ENCODE peak calls at places on chromosome 4, in six cellular contexts. M is choroid plexus epithelial cell, J is breast epithelium, Q is cardiac fibroblast, O is esophagus squamous epithelium, R is heart left ventricle. U is an unnamed sample.

GRCh38 chr4:3640587-3640962 is 108.4 kb upstream of the LRPAP1 start:
- DNase-seq in M (no peak), J (no peak), Q (peak), O (no peak), R (no peak), U (no peak)

GRCh38 chr4:128591482-128591881 is 218.0 kb upstream of the JADE1 start:
- DNase-seq in M (no peak), J (no peak), Q (no peak), O (no peak), R (no peak), U (no peak)

GRCh38 chr4:148780426-148781005 is 338.3 kb upstream of the NR3C2 start:
- DNase-seq in M (no peak), J (no peak), Q (peak), O (no peak), R (no peak), U (no peak)

GRCh38 chr4:71287305-71287704 is 51.5 kb upstream of the SLC4A4 start:
- DNase-seq in M (no peak), J (no peak), Q (peak), O (no peak), R (no peak), U (no peak)

GRCh38 chr4:151727365-151727764 is 33.4 kb downstream of the GATB start:
- DNase-seq in M (no peak), J (no peak), Q (peak), O (no peak), R (no peak), U (no peak)

GRCh38 chr4:40446785-40447184 is 111.7 kb downstream of the CHRNA9 start:
- DNase-seq in M (no peak), J (no peak), Q (no peak), O (no peak), R (no peak), U (no peak)

GRCh38 chr4:117400039-117400835 is 314.9 kb upstream of the TRAM1L1 start:
- DNase-seq in M (peak), J (no peak), Q (peak), O (no peak), R (no peak), U (peak)

GRCh38 chr4:149980941-149981340 is 97.3 kb upstream of the DCLK2 start:
- DNase-seq in M (peak), J (peak), Q (peak), O (no peak), R (peak), U (no peak)

DNA sequence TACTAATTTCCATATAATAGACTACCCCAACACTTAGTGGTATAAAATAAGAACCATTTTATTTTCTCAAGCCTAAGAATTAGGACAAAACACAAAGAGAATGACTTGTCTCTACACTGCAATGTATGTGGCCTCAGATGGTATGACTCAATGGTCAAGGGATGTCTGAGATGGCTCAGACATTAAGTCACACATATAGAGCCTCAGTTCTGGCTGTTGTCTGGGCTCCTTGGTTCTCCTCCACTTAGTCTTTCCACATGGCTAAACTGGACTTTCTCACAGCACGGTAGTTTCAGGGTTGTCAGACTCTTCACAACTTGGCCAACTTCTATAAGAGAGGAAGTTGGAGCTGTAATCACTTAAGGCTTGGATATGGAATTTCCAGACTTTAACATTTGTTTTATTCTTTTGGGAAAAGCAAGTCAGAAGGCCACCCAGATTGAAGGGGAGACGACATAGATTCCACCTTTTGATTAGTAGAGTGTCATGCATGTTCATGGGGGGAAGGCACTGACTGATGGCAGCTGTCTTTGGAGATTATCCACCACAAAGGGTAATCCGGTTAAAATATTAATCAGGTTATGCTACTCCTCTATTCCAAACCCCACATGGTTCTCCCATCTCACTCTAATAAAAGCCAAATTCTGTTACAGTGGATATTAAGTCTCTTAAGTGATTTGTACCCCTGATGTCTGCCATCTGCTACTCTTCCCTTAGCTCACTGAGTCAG is 9.4 kb downstream of the IL15 start:
- DNase-seq in M (peak), J (no peak), Q (peak), O (no peak), R (no peak), U (peak)
- H3K4me3 ChIP-seq in M (no peak), J (no peak), Q (no peak), O (no peak), R (no peak), U (no peak)

DNA sequence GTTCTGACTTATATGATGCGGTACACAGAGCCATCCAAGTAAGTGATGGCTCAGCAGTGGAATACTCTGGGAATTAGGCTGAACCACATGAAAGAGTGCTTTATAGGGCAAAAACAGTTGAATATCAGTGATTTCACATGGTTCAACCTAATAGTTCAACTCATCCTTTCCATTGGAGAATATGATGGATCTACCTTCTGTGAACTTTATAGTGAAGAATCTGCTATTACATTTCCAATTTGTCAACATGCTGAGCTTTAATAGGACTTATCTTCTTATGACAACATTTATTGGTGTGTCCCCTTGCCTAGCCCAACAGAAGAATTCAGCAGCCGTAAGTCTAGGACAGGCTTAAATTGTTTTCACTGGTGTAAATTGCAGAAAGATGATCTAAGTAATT is 15.4 kb upstream of the AFP start:
- DNase-seq in M (no peak), J (no peak), Q (no peak), O (no peak), R (no peak), U (no peak)
- H3K4me3 ChIP-seq in M (no peak), J (no peak), Q (no peak), O (no peak), R (no peak), U (no peak)

DNA sequence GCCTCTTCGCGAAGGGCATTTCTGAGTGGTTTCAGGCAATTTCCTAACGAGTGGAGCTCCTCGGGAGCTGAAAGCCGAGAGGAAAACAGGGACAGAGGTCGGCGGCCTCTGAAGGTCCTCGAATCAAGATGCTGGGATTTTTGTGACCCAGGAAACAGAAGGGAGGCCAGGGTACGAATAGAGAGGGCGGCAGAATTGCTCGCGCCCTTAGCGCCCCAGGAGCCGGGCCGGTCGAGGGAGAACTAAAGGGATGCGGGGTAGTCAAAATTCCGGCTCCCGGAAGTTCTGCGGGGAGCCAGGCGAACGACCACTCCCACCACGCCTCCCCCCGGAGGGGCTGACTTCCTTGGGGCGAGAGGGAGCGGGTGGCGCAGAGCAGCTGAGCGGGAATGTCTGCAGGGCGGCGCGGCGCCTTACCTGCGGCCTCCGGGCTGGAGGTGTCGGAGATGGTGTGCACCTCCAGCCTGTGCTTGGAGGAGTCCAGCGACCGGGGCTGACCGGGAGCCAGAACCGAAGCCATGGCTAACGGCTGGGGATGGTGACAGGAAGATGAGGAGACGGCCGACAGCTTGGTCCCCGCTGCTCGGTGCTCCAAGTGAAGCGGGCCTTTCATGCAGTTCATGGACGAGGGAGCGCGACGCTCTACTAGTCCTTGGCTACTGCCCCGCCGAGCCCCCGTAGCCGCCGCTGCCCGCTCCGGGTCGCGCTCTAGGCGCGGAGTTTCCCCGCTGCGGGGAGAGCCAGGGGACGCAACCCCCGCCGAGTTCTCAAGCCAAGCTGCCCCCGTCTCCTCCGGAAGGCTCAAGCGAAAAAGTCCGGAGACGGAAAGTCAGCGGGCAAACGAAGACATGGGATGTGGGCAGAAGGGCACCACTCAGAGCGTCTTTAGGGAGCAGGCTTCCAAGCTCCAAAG is 782 bp downstream of the PITX2 start:
- DNase-seq in M (no peak), J (no peak), Q (no peak), O (no peak), R (no peak), U (no peak)
- H3K4me3 ChIP-seq in M (peak), J (peak), Q (peak), O (peak), R (peak), U (peak)

GRCh38 chr4:1406946-1407656 is 859 bp upstream of the NKX1-1 start:
- DNase-seq in M (no peak), J (peak), Q (no peak), O (no peak), R (no peak), U (no peak)

GRCh38 chr4:1409079-1409805 is 3.0 kb upstream of the NKX1-1 start:
- DNase-seq in M (no peak), J (peak), Q (no peak), O (no peak), R (no peak), U (no peak)

GRCh38 chr4:1409806-1410425 is 3.7 kb upstream of the NKX1-1 start:
- DNase-seq in M (no peak), J (no peak), Q (no peak), O (no peak), R (no peak), U (no peak)

GRCh38 chr4:1407657-1408333 is 1.6 kb upstream of the NKX1-1 start:
- DNase-seq in M (no peak), J (peak), Q (no peak), O (no peak), R (no peak), U (no peak)

DNA sequence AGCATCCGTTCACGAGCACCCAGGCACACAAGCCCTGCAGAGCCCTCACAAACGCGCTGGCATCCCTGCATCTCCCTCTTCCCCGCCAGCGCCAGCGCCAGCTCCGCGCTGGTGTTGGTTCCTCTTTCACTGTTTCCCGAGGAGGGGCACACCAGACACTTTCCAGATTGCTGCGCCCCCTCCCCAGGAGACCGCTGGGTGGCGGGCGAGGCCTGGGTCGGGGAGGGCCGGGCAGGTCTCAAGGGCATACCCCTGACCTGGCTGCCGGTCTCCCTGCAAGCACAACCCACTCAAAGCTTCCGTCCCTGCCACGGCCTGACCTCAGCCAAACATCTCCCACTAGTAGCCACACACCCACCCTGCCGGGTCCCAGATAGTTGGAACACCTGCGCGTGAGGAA is 2.2 kb upstream of the NKX1-1 start:
- DNase-seq in M (no peak), J (peak), Q (no peak), O (no peak), R (no peak), U (no peak)
- H3K4me3 ChIP-seq in M (no peak), J (no peak), Q (no peak), O (no peak), R (no peak), U (no peak)

DNA sequence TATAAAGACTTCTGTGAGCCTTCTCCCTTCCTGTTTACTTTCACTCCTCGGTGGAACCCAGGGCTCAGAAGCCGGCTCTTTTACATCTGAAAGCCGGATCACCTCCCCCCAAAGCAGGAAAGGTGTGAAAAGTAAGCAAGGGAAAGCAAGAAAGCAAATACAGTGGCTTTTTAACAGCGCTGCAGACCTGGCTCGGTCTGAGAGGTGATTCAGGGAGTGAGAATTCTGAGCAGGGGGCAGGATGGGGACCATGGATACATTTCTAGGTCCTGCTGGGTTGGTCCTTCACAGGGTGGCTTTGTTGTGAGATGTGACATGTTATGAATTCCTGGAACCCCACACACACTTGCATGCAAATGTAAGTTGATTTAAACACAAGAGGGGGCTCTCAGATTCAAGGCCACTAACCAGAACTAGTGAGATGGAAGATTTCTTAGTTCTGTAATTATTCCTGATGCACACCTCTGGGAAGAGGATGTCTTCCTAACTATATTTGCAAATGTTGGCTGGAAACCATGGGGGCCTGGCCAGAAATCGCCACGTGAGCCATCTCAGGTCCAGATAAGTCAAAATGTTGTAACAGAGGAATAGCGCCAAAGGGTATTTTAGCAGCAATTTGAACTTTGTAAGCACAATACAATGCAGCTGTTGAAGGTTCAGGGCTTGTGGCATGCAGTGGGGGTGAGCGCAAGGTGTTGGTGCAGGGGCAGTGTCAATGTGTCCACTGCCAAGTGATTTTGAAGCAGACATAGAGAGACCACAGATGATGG is 670.1 kb upstream of the LCORL start:
- DNase-seq in M (peak), J (no peak), Q (no peak), O (no peak), R (no peak), U (no peak)
- H3K4me3 ChIP-seq in M (no peak), J (no peak), Q (no peak), O (no peak), R (no peak), U (no peak)

DNA sequence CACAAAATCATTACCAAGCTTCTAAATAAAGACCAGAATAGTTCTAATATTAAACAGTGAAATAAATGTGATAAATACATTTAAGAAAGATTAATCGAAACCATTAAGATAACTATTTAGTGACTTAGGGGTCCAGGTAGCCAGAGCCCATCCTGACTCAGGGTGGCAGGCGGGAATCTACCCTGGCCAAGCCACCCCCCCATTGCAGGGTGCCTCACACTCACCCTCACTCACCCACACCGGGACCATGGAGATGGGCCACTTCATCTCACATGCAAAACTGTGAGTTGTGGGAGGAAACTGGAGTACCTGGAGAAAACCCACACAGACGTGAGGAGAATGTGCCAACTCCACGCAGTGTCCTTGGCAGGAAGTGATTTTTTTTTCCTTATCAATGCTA is 237.6 kb upstream of the HAND2 start:
- DNase-seq in M (no peak), J (no peak), Q (no peak), O (no peak), R (no peak), U (no peak)
- H3K4me3 ChIP-seq in M (no peak), J (no peak), Q (no peak), O (no peak), R (no peak), U (no peak)

DNA sequence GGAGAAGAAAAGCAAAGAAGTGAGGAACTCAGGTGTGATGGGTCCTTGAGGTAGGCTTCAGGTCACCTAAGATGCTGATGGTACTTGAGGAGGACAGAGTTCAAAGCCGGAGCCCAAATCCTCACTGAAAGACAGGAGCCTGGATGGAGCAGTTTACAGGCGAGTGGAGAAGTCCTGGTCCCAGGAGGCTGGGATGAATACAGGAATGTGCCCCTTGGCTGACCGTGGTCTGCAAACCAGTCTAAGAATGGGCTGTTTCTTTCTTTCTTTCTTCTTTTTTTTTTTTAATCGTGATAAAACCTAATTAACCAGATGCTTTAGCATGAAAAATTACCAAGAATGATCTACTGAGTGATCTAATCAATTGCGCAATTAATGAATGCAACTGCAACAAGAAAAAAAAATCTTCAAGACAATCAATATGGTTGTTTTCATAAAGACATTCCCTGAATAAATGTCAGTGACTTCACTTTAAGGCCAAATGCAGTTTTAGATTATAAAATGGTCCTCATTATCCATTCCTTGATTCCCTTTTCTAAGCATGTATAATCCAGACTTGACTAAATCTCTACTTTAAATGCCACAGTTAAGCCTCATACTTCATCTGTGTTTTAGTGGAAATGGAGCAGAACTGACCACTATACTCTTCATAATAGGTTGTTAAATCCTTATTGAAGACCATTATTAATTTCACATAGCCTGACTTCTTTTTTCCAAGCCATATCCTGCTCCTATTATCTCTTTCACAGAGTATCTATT is 51.5 kb upstream of the SETD7 start:
- DNase-seq in M (no peak), J (no peak), Q (no peak), O (no peak), R (no peak), U (no peak)
- H3K4me3 ChIP-seq in M (no peak), J (no peak), Q (no peak), O (peak), R (no peak), U (no peak)

U was measured in skeletal muscle cell.